ENCODE peak calls at places on chromosome 16, in ten cellular contexts. O is AML-193; Z is activated T-cell treated with anti-CD3 and anti-CD28 coated beads for 1 hour; N is Ammon's horn; G is NCI-H460; H is naive thymus-derived CD8-positive, alpha-beta T cell; L is A172; D is hippocampal formation; V is HTR-8/SVneo; C is T-helper 17 cell. Y is an unnamed sample.

GRCh38 chr16:68492501-68493411 is 44.4 kb upstream of the SMPD3 start:
- DNase-seq in O (no peak), Z (no peak), N (no peak), G (no peak), H (no peak), L (no peak), D (no peak), V (no peak), C (no peak), Y (no peak)

GRCh38 chr16:66442502-66443268 is 15.6 kb downstream of the BEAN1 start:
- DNase-seq in O (no peak), Z (no peak), N (no peak), G (no peak), H (no peak), L (no peak), D (no peak), V (no peak), C (no peak), Y (no peak)

GRCh38 chr16:4489030-4489429 is 12.8 kb downstream of the HMOX2 start:
- DNase-seq in O (no peak), Z (no peak), N (no peak), G (no peak), H (no peak), L (peak), D (no peak), V (peak), C (no peak), Y (no peak)

GRCh38 chr16:86531641-86532525 is 21.6 kb downstream of the FOXF1 start:
- DNase-seq in O (no peak), Z (no peak), N (no peak), G (no peak), H (no peak), L (no peak), D (no peak), V (no peak), C (no peak), Y (peak)

GRCh38 chr16:1743376-1744337 is 27.7 kb downstream of the NME3 start:
- DNase-seq in O (no peak), Z (no peak), N (no peak), G (no peak), H (no peak), L (peak), D (no peak), V (no peak), C (no peak), Y (no peak)

GRCh38 chr16:84700518-84701277 is 898 bp downstream of the USP10 start:
- DNase-seq in O (no peak), Z (peak), N (peak), G (no peak), H (peak), L (no peak), D (peak), V (peak), C (peak), Y (no peak)

GRCh38 chr16:88477631-88478030 is 24.6 kb downstream of the ZFPM1 start:
- DNase-seq in O (no peak), Z (no peak), N (no peak), G (no peak), H (no peak), L (no peak), D (no peak), V (no peak), C (no peak), Y (no peak)

GRCh38 chr16:51624083-51624775 is 473.2 kb upstream of the SALL1 start:
- DNase-seq in O (no peak), Z (no peak), N (no peak), G (no peak), H (no peak), L (peak), D (no peak), V (no peak), C (no peak), Y (no peak)

GRCh38 chr16:15672514-15673167 is 22.6 kb downstream of the NDE1 start:
- DNase-seq in O (peak), Z (peak), N (peak), G (peak), H (peak), L (peak), D (peak), V (peak), C (peak), Y (peak)

GRCh38 chr16:29745126-29745852 is 501 bp downstream of the C16orf54 start:
- DNase-seq in O (peak), Z (peak), N (peak), G (no peak), H (no peak), L (no peak), D (no peak), V (no peak), C (peak), Y (peak)

GRCh38 chr16:77376358-77376757 is 58.5 kb downstream of the ADAMTS18 start:
- DNase-seq in O (no peak), Z (no peak), N (no peak), G (no peak), H (no peak), L (no peak), D (no peak), V (no peak), C (no peak), Y (no peak)

GRCh38 chr16:88964636-88965035 is 12.4 kb downstream of the CBFA2T3 start:
- DNase-seq in O (no peak), Z (no peak), N (no peak), G (no peak), H (no peak), L (no peak), D (no peak), V (no peak), C (no peak), Y (no peak)

GRCh38 chr16:1320658-1321240 is 11.3 kb downstream of the UBE2I start:
- DNase-seq in O (no peak), Z (no peak), N (no peak), G (no peak), H (no peak), L (no peak), D (no peak), V (no peak), C (no peak), Y (no peak)

GRCh38 chr16:81405702-81406113 is 38.9 kb upstream of the CMIP start:
- DNase-seq in O (no peak), Z (no peak), N (no peak), G (peak), H (no peak), L (peak), D (no peak), V (peak), C (no peak), Y (no peak)

GRCh38 chr16:27235055-27235937 is 32.0 kb downstream of the KDM8 start:
- DNase-seq in O (peak), Z (peak), N (peak), G (peak), H (peak), L (peak), D (peak), V (peak), C (peak), Y (no peak)

GRCh38 chr16:82773018-82773417 is 146.2 kb downstream of the CDH13 start:
- DNase-seq in O (no peak), Z (no peak), N (peak), G (no peak), H (no peak), L (peak), D (no peak), V (no peak), C (no peak), Y (no peak)

GRCh38 chr16:30567160-30567990 is 4.1 kb downstream of the ZNF688 start:
- DNase-seq in O (no peak), Z (no peak), N (no peak), G (no peak), H (no peak), L (peak), D (no peak), V (no peak), C (peak), Y (no peak)

GRCh38 chr16:9495824-9496223 is 404.4 kb downstream of the HAPSTR1 start:
- DNase-seq in O (no peak), Z (no peak), N (peak), G (no peak), H (no peak), L (no peak), D (no peak), V (no peak), C (no peak), Y (no peak)

GRCh38 chr16:5073279-5073629 is 1.6 kb downstream of the ALG1 start:
- DNase-seq in O (no peak), Z (no peak), N (no peak), G (no peak), H (no peak), L (no peak), D (no peak), V (no peak), C (no peak), Y (no peak)

GRCh38 chr16:71847096-71847495 is 1.3 kb downstream of the ATXN1L start:
- DNase-seq in O (no peak), Z (no peak), N (no peak), G (no peak), H (no peak), L (no peak), D (no peak), V (no peak), C (no peak), Y (no peak)

GRCh38 chr16:61313931-61314330 is 722.3 kb downstream of the CDH8 start:
- DNase-seq in O (no peak), Z (no peak), N (no peak), G (no peak), H (no peak), L (peak), D (no peak), V (no peak), C (no peak), Y (no peak)

GRCh38 chr16:57808589-57808988 is 6.3 kb upstream of the KIFC3 start:
- DNase-seq in O (no peak), Z (no peak), N (no peak), G (no peak), H (no peak), L (no peak), D (no peak), V (no peak), C (no peak), Y (no peak)

GRCh38 chr16:29170393-29171239 is 185.8 kb downstream of the LAT start:
- DNase-seq in O (no peak), Z (no peak), N (no peak), G (no peak), H (no peak), L (no peak), D (no peak), V (no peak), C (no peak), Y (no peak)

GRCh38 chr16:89093602-89094251 is at the start of gene ACSF3:
- DNase-seq in O (no peak), Z (peak), N (peak), G (peak), H (peak), L (peak), D (no peak), V (peak), C (peak), Y (no peak)

GRCh38 chr16:5036228-5037156 is 2.8 kb upstream of the NAGPA start:
- DNase-seq in O (no peak), Z (no peak), N (peak), G (no peak), H (no peak), L (no peak), D (peak), V (no peak), C (no peak), Y (peak)

Y was measured in CD14-positive monocyte.